ENCODE peak calls at places on chromosomes 2 and 18, in nine cellular contexts. J is GM03348; A is adipocyte; Q is Right ventricle myocardium superior; Z is SW 1271; G is stimulated activated CD8-positive, alpha-beta memory T cell treated with anti-CD3 and anti-CD28 coated beads, Interleukin-15, amount 100 ng/mL, for 24 hours; F is right cardiac atrium; U is left colon; R is T1000. V is an unnamed sample.

GRCh38 chr2:10162586-10163497 is 40.3 kb downstream of the RRM2 start:
- DNase-seq in J (no peak), A (no peak), Q (no peak), Z (no peak), G (no peak), F (no peak), U (no peak), R (no peak), V (peak)

GRCh38 chr2:85594715-85595377 is 699 bp upstream of the RNF181 start:
- DNase-seq in J (no peak), A (no peak), Q (no peak), Z (no peak), G (no peak), F (no peak), U (no peak), R (no peak), V (no peak)

GRCh38 chr2:176159678-176160250 is 2.7 kb downstream of the HOXD3 start:
- DNase-seq in J (no peak), A (no peak), Q (no peak), Z (no peak), G (no peak), F (no peak), U (no peak), R (no peak), V (no peak)

GRCh38 chr2:234419726-234420125 is 77.2 kb downstream of the ARL4C start:
- DNase-seq in J (no peak), A (no peak), Q (no peak), Z (no peak), G (no peak), F (no peak), U (no peak), R (no peak), V (no peak)

GRCh38 chr18:35580748-35581534 is 599 bp upstream of the GALNT1 start:
- DNase-seq in J (peak), A (peak), Q (peak), Z (peak), G (peak), F (peak), U (peak), R (peak), V (peak)

GRCh38 chr2:31318360-31319336 is 84.7 kb downstream of the EHD3 start:
- DNase-seq in J (peak), A (peak), Q (peak), Z (no peak), G (no peak), F (no peak), U (peak), R (peak), V (no peak)

GRCh38 chr2:119713819-119714490 is 35.0 kb downstream of the TMEM177 start:
- DNase-seq in J (no peak), A (no peak), Q (no peak), Z (no peak), G (no peak), F (no peak), U (no peak), R (no peak), V (no peak)

GRCh38 chr18:22223263-22223960 is 54.0 kb downstream of the GATA6 start:
- DNase-seq in J (peak), A (peak), Q (peak), Z (peak), G (no peak), F (peak), U (peak), R (peak), V (no peak)

GRCh38 chr18:22639026-22639463 is 221.3 kb upstream of the CTAGE1 start:
- DNase-seq in J (peak), A (peak), Q (no peak), Z (peak), G (no peak), F (no peak), U (no peak), R (peak), V (no peak)

GRCh38 chr2:101038455-101039255 is 36.6 kb downstream of the RPL31 start:
- DNase-seq in J (no peak), A (peak), Q (no peak), Z (no peak), G (no peak), F (no peak), U (no peak), R (peak), V (no peak)

GRCh38 chr2:27051902-27052645 is 606 bp downstream of the AGBL5 start:
- DNase-seq in J (peak), A (peak), Q (peak), Z (no peak), G (no peak), F (peak), U (peak), R (no peak), V (no peak)

GRCh38 chr2:218010838-218011616 is 8.2 kb upstream of the TNS1 start:
- DNase-seq in J (no peak), A (no peak), Q (no peak), Z (no peak), G (no peak), F (no peak), U (no peak), R (no peak), V (no peak)

GRCh38 chr2:172394008-172394407 is 33.4 kb upstream of the ITGA6 start:
- DNase-seq in J (no peak), A (no peak), Q (no peak), Z (no peak), G (no peak), F (no peak), U (no peak), R (no peak), V (no peak)

GRCh38 chr2:216242365-216242764 is 129.9 kb downstream of the MARCHF4 start:
- DNase-seq in J (no peak), A (no peak), Q (no peak), Z (no peak), G (no peak), F (no peak), U (no peak), R (no peak), V (no peak)

GRCh38 chr18:74662622-74663021 is 65.0 kb downstream of the ZNF407 start:
- DNase-seq in J (no peak), A (no peak), Q (no peak), Z (no peak), G (no peak), F (no peak), U (no peak), R (no peak), V (no peak)

GRCh38 chr2:128585706-128586105 is 267.0 kb upstream of the HS6ST1 start:
- DNase-seq in J (no peak), A (peak), Q (no peak), Z (no peak), G (no peak), F (no peak), U (no peak), R (peak), V (no peak)

GRCh38 chr2:111669928-111670695 is 213.9 kb downstream of the ANAPC1 start:
- DNase-seq in J (no peak), A (no peak), Q (no peak), Z (no peak), G (no peak), F (no peak), U (no peak), R (no peak), V (no peak)

GRCh38 chr2:228180126-228181097 is 1.1 kb downstream of the SPHKAP start:
- DNase-seq in J (peak), A (peak), Q (peak), Z (no peak), G (no peak), F (no peak), U (no peak), R (no peak), V (no peak)

GRCh38 chr2:236637691-236638569 is 68.3 kb downstream of the ACKR3 start:
- DNase-seq in J (peak), A (peak), Q (no peak), Z (no peak), G (no peak), F (no peak), U (no peak), R (no peak), V (no peak)

GRCh38 chr2:47616506-47616905 is 166.4 kb upstream of the MSH6 start:
- DNase-seq in J (no peak), A (no peak), Q (no peak), Z (no peak), G (no peak), F (no peak), U (no peak), R (no peak), V (no peak)

GRCh38 chr2:29218071-29218470 is 102.9 kb downstream of the CLIP4 start:
- DNase-seq in J (no peak), A (no peak), Q (no peak), Z (no peak), G (no peak), F (no peak), U (peak), R (no peak), V (no peak)

GRCh38 chr2:7029291-7030059 is 112.3 kb downstream of the RNF144A start:
- DNase-seq in J (no peak), A (no peak), Q (no peak), Z (no peak), G (no peak), F (no peak), U (no peak), R (no peak), V (no peak)

GRCh38 chr2:25912851-25913695 is 34.8 kb upstream of the ASXL2 start:
- DNase-seq in J (peak), A (peak), Q (no peak), Z (no peak), G (no peak), F (no peak), U (no peak), R (no peak), V (no peak)

GRCh38 chr2:189584662-189585061 is 4.1 kb upstream of the SLC40A1 start:
- DNase-seq in J (no peak), A (no peak), Q (no peak), Z (no peak), G (no peak), F (no peak), U (no peak), R (no peak), V (no peak)

GRCh38 chr2:217956895-217957457 is 45.8 kb downstream of the TNS1 start:
- DNase-seq in J (no peak), A (no peak), Q (no peak), Z (no peak), G (no peak), F (no peak), U (peak), R (no peak), V (no peak)

GRCh38 chr2:76684762-76685161 is 837.4 kb downstream of the LRRTM4 start:
- DNase-seq in J (no peak), A (no peak), Q (no peak), Z (no peak), G (no peak), F (no peak), U (no peak), R (no peak), V (no peak)

GRCh38 chr2:15298769-15299168 is 262.4 kb downstream of the NBAS start:
- DNase-seq in J (no peak), A (no peak), Q (no peak), Z (no peak), G (no peak), F (no peak), U (no peak), R (no peak), V (no peak)

GRCh38 chr18:7105943-7106342 is 11.7 kb downstream of the LAMA1 start:
- DNase-seq in J (no peak), A (no peak), Q (no peak), Z (no peak), G (no peak), F (no peak), U (no peak), R (no peak), V (no peak)

GRCh38 chr18:23958036-23958435 is 56.5 kb upstream of the TTC39C start:
- DNase-seq in J (peak), A (no peak), Q (peak), Z (no peak), G (no peak), F (peak), U (peak), R (no peak), V (peak)

V was measured in globus pallidus.